ENCODE peak calls at places on chromosomes 1 and 21, in eight cellular contexts. A is IMR-90, E is transverse colon, N is GM12891, G is adrenal gland, Y is esophagus muscularis mucosa, Q is uterus, L is A549. R is an unnamed sample.

GRCh38 chr1:205967555-205968335 is 24.5 kb upstream of the SLC26A9 start:
- DNase-seq in Q (no peak), G (no peak), E (no peak), N (no peak), L (no peak), Y (no peak), A (peak), R (no peak)

GRCh38 chr1:110606784-110607662 is 865 bp upstream of the KCNA2 start:
- DNase-seq in Y (no peak), A (no peak), L (no peak), E (peak), N (peak), G (no peak), Q (no peak), R (no peak)

GRCh38 chr1:233394860-233395717 is 67.6 kb downstream of the MAP3K21 start:
- DNase-seq in G (no peak), A (peak), E (no peak), Q (no peak), L (peak), Y (no peak), N (peak), R (no peak)

GRCh38 chr1:16174261-16174871 is 18.5 kb upstream of the EPHA2 start:
- DNase-seq in A (no peak), Y (no peak), L (no peak), E (no peak), N (no peak), Q (no peak), G (no peak), R (no peak)

GRCh38 chr1:198620951-198621824 is 17.7 kb upstream of the PTPRC start:
- DNase-seq in E (peak), L (no peak), G (no peak), N (no peak), Q (no peak), A (no peak), Y (no peak), R (peak)

GRCh38 chr1:241640867-241641542 is 836 bp upstream of the CHML start:
- DNase-seq in E (peak), Q (no peak), N (no peak), Y (no peak), L (peak), G (no peak), A (no peak), R (no peak)

GRCh38 chr1:46575778-46576177 is 24.3 kb upstream of the KNCN start:
- DNase-seq in Q (no peak), L (no peak), Y (no peak), A (no peak), N (no peak), E (no peak), G (no peak), R (no peak)

GRCh38 chr1:177346960-177347359 is 176.2 kb downstream of the BRINP2 start:
- DNase-seq in N (no peak), E (peak), Y (no peak), G (no peak), A (no peak), Q (no peak), L (no peak), R (peak)

GRCh38 chr21:46008893-46009635 is 27.5 kb downstream of the COL6A1 start:
- DNase-seq in G (no peak), Y (no peak), E (no peak), L (no peak), A (no peak), Q (no peak), N (no peak), R (peak)

GRCh38 chr1:5242850-5243249 is 588.4 kb downstream of the AJAP1 start:
- DNase-seq in N (no peak), Y (no peak), A (no peak), L (no peak), E (no peak), Q (no peak), G (no peak), R (no peak)

GRCh38 chr1:84853743-84854721 is 39.0 kb downstream of the LPAR3 start:
- DNase-seq in G (no peak), E (no peak), Y (peak), A (peak), L (peak), Q (no peak), N (peak), R (no peak)

GRCh38 chr21:37207441-37208009 is 59.6 kb downstream of the VPS26C start:
- DNase-seq in N (no peak), Y (no peak), E (peak), A (no peak), L (no peak), G (no peak), Q (no peak), R (no peak)

GRCh38 chr1:63321061-63321787 is 1.1 kb upstream of the FOXD3 start:
- DNase-seq in E (no peak), G (no peak), Y (peak), N (no peak), A (no peak), Q (no peak), L (no peak), R (no peak)

GRCh38 chr1:184020328-184020727 is 17.2 kb downstream of the COLGALT2 start:
- DNase-seq in A (no peak), E (no peak), N (no peak), G (no peak), Q (no peak), Y (no peak), L (no peak), R (no peak)

GRCh38 chr1:76620371-76620770 is 246.9 kb upstream of the ST6GALNAC5 start:
- DNase-seq in G (no peak), Q (no peak), A (no peak), E (no peak), N (no peak), Y (no peak), L (no peak), R (no peak)

GRCh38 chr1:241736387-241736786 is 84.3 kb downstream of the WDR64 start:
- DNase-seq in E (no peak), Y (no peak), L (no peak), G (no peak), A (no peak), N (no peak), Q (no peak), R (no peak)

GRCh38 chr1:33255347-33256311 is 663 bp upstream of the ZNF362 start:
- DNase-seq in G (peak), Q (peak), A (peak), E (peak), N (peak), L (peak), Y (no peak), R (peak)

GRCh38 chr1:210132582-210132981 is 100.0 kb upstream of the SERTAD4 start:
- DNase-seq in G (peak), Y (no peak), Q (no peak), L (peak), A (peak), E (no peak), N (no peak), R (no peak)

GRCh38 chr1:46341222-46342083 is 846 bp downstream of the NSUN4 start:
- DNase-seq in Y (no peak), N (no peak), Q (peak), L (no peak), A (no peak), G (peak), E (no peak), R (no peak)

GRCh38 chr1:234408757-234409156 is 35.5 kb downstream of the COA6 start:
- DNase-seq in L (no peak), A (no peak), Y (peak), N (no peak), E (no peak), Q (no peak), G (no peak), R (no peak)

GRCh38 chr1:65425697-65426096 is 5.2 kb downstream of the LEPR start:
- DNase-seq in A (peak), E (no peak), G (no peak), L (peak), Y (no peak), Q (no peak), N (no peak), R (no peak)

GRCh38 chr1:179788259-179788658 is 45.2 kb downstream of the FAM163A start:
- DNase-seq in G (no peak), L (no peak), A (no peak), Q (no peak), E (no peak), N (no peak), Y (no peak), R (no peak)

GRCh38 chr1:39458991-39459390 is 32.4 kb upstream of the BMP8A start:
- DNase-seq in N (no peak), L (no peak), E (no peak), Q (no peak), Y (no peak), G (no peak), A (no peak), R (no peak)

GRCh38 chr1:64539808-64540207 is 69.9 kb downstream of the CACHD1 start:
- DNase-seq in L (no peak), G (peak), Q (peak), Y (no peak), A (peak), N (no peak), E (peak), R (peak)

GRCh38 chr1:184053881-184054280 is 2.4 kb downstream of the TSEN15 start:
- DNase-seq in E (no peak), A (no peak), Y (no peak), L (no peak), Q (no peak), N (no peak), G (no peak), R (no peak)

GRCh38 chr1:108560430-108561144 is 687 bp downstream of the EEIG2 start:
- DNase-seq in L (peak), A (peak), Q (peak), G (peak), Y (no peak), E (peak), N (no peak), R (peak)

GRCh38 chr1:30705673-30706072 is 17.7 kb downstream of the MATN1 start:
- DNase-seq in Y (no peak), E (no peak), A (no peak), N (no peak), L (no peak), G (no peak), Q (no peak), R (no peak)

GRCh38 chr1:6262570-6263420 is 1.9 kb upstream of the GPR153 start:
- DNase-seq in Y (no peak), L (no peak), Q (peak), G (no peak), A (no peak), N (no peak), E (peak), R (no peak)

GRCh38 chr1:163335216-163335615 is 13.5 kb downstream of the NUF2 start:
- DNase-seq in L (no peak), N (no peak), Q (no peak), G (no peak), Y (no peak), E (no peak), A (no peak), R (no peak)

GRCh38 chr1:226674892-226675719 is 64.0 kb downstream of the ITPKB start:
- DNase-seq in A (no peak), G (no peak), E (peak), N (peak), L (no peak), Q (peak), Y (no peak), R (no peak)

GRCh38 chr1:3731951-3732746 is 20.1 kb upstream of the CCDC27 start:
- DNase-seq in Y (no peak), E (no peak), N (no peak), G (no peak), L (no peak), A (no peak), Q (no peak), R (no peak)

GRCh38 chr21:34243562-34243961 is 120.2 kb upstream of the KCNE2 start:
- DNase-seq in G (peak), Q (no peak), N (no peak), E (peak), A (peak), L (peak), Y (no peak), R (peak)

GRCh38 chr1:222301653-222302052 is 246.3 kb downstream of the HHIPL2 start:
- DNase-seq in Q (no peak), G (no peak), N (no peak), E (no peak), Y (no peak), L (no peak), A (peak), R (no peak)

GRCh38 chr1:66416295-66416694 is 117.7 kb upstream of the SGIP1 start:
- DNase-seq in G (no peak), N (no peak), Q (no peak), E (no peak), L (no peak), A (peak), Y (no peak), R (no peak)

GRCh38 chr1:153630384-153630783 is 2.1 kb downstream of the S100A1 start:
- DNase-seq in G (no peak), A (no peak), E (no peak), Y (no peak), N (no peak), Q (no peak), L (no peak), R (no peak)

GRCh38 chr1:201461193-201461657 is 7.8 kb downstream of the PHLDA3 start:
- DNase-seq in N (no peak), Q (peak), A (peak), G (peak), Y (no peak), L (peak), E (peak), R (no peak)

GRCh38 chr1:243441601-243442000 is 185.8 kb downstream of the SDCCAG8 start:
- DNase-seq in Q (no peak), G (no peak), A (no peak), E (no peak), L (no peak), N (no peak), Y (no peak), R (no peak)

GRCh38 chr1:109027841-109028240 is 14.1 kb downstream of the WDR47 start:
- DNase-seq in L (no peak), G (no peak), N (no peak), Y (no peak), A (no peak), Q (no peak), E (no peak), R (no peak)

GRCh38 chr1:201358596-201358995 is 18.9 kb downstream of the TNNT2 start:
- DNase-seq in E (no peak), Q (no peak), A (peak), Y (no peak), G (no peak), N (no peak), L (no peak), R (no peak)

GRCh38 chr1:21320410-21321107 is 30.3 kb upstream of the ECE1 start:
- DNase-seq in L (no peak), E (no peak), N (no peak), G (no peak), Y (no peak), Q (no peak), A (no peak), R (no peak)
- TF ChIP-seq POLR2A in L (no peak), E (no peak), N (no peak), G (peak), Y (no peak), Q (no peak), A (no peak), R (no peak)

DNA sequence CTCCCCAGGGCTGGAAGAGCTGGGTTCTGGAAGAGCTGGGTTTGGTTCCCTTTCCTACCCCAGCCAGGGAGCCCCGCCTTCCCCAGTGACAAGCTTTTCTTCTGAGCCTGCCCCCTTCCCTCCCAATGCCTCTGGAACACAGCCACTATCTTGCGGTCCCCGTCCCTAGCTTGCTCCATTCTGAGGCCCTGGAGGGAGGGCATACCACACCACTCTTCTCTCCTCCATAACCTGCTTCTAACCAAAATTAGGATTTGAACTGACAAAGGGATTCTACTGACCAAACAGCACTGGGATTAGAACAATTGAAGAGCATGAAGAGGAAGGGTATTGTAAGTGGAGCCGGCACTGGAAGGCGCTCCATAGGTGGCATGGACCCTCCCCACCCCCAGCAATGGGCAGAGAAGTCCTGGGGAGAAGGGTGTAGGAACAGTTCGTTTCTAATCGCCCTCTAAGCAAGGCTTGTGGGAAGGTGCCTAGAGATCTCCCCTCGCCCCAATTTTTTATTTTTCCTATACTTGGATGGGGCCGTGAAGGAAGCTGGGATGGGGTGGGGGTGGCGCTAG is 690 bp downstream of the C1orf216 start:
- DNase-seq in G (peak), Q (peak), N (no peak), Y (no peak), L (peak), A (peak), E (peak), R (peak)
- TF ChIP-seq POLR2A in G (peak), Q (no peak), N (no peak), Y (no peak), L (no peak), A (no peak), E (no peak), R (no peak)

DNA sequence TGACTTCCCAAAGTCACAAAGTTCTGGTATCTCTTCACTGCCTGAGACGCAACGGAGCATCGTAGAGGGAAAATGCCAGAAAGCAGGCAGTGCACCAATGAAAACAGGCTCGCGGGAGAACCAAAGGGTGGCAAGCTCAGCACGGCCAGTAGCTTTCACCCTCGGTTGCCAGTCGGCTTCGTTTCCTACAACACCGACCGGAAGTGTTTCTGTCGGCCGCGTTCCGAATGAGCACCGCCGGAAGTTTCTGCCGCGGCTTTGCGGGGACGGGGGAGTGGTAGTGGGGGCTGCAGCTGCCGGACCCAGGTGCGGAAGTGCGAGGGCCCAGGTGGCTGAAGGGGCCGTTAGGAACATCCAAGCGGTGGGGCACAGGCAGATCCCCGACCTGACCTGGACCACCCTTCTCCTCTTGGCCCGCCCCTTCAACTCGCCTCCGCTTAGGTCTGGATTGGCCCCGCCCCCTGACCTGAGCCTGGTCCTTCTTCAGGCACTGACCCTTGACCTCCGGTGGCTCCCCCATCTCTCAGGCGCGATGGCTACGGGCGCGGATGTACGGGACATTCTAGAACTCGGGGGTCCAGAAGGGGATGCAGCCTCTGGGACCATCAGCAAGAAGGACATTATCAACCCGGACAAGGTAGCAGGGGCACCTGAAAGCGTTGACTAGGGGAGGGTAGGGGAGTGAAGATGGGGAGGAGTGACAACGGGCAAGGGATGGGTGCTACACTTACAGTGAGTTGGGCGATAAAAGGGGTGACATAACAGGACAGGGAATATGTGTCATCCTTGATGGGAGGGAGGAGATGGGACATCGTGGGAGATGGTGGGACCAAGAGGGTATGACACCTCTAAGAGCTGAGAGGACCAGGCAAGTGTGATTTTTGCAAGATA is at the start of gene DMAP1:
- DNase-seq in Y (peak), A (peak), N (peak), Q (peak), L (peak), E (peak), G (peak), R (peak)
- TF ChIP-seq POLR2A in Y (no peak), A (no peak), N (peak), Q (peak), L (peak), E (no peak), G (peak), R (no peak)

DNA sequence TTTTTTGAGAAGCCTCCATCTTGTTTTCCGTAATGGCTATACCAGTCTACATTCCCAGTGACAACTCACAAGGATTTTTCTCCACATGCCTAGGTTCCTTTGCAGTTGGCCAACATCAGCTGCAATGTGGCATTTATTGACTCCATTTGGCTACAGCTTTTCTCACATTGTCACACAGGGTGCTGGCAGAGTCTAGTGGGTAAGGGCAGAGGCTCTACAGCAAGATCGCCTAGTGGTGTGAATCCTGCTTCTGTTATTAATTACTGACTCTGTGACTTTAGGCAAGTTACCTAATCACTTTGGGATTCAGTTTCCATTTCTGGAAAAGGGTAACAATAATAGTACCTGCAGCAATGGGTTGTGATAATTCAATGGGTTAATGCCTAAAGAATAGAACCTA is 59.7 kb downstream of the PTGS2 start:
- DNase-seq in G (no peak), L (no peak), Y (no peak), A (no peak), N (no peak), Q (no peak), E (no peak), R (no peak)
- TF ChIP-seq POLR2A in G (no peak), L (no peak), Y (no peak), A (no peak), N (no peak), Q (no peak), E (no peak), R (no peak)

GRCh38 chr21:31558839-31559367 is 100.6 kb upstream of the SOD1 start:
- DNase-seq in L (peak), Q (peak), A (peak), Y (peak), G (peak), E (peak), N (peak), R (peak)
- TF ChIP-seq POLR2A in L (no peak), Q (no peak), A (no peak), Y (no peak), G (no peak), E (no peak), N (no peak), R (no peak)